ENCODE peak calls at places on chromosomes 13 and 19, in ten cellular contexts. A, M, G, F, U, S, Q, C, B and I are unnamed samples.

GRCh38 chr13:43894438-43894837 is 14.7 kb downstream of the LACC1 start:
- DNase-seq in Q (no peak), G (no peak), M (no peak), S (no peak), A (no peak), C (no peak), B (no peak), F (no peak), U (no peak), I (no peak)

GRCh38 chr19:56253737-56254136 is 18.8 kb upstream of the EDDM13 start:
- DNase-seq in A (no peak), Q (no peak), G (no peak), C (peak), S (no peak), M (peak), U (no peak), F (no peak), B (peak), I (no peak)

GRCh38 chr13:22961835-22962537 is 218.8 kb upstream of the SGCG start:
- DNase-seq in A (no peak), M (no peak), S (no peak), G (no peak), B (no peak), C (no peak), U (no peak), F (no peak), Q (no peak), I (no peak)

GRCh38 chr19:49468746-49469447 is 5.1 kb upstream of the FLT3LG start:
- DNase-seq in G (peak), C (peak), A (peak), F (peak), S (no peak), U (no peak), B (no peak), Q (no peak), M (no peak), I (no peak)

GRCh38 chr13:48319458-48320395 is 16.2 kb downstream of the RB1 start:
- DNase-seq in C (no peak), M (no peak), G (no peak), S (no peak), B (no peak), Q (no peak), F (no peak), U (peak), A (no peak), I (no peak)

GRCh38 chr13:52921194-52921593 is 72.8 kb upstream of the PCDH8 start:
- DNase-seq in G (no peak), U (no peak), Q (no peak), A (no peak), S (no peak), C (no peak), M (no peak), F (no peak), B (no peak), I (no peak)

GRCh38 chr13:41199526-41199925 is 5.2 kb upstream of the KBTBD7 start:
- DNase-seq in Q (no peak), A (no peak), C (no peak), G (no peak), S (no peak), M (no peak), U (no peak), F (no peak), B (no peak), I (no peak)

GRCh38 chr13:30191491-30192100 is 115.8 kb downstream of the KATNAL1 start:
- DNase-seq in G (no peak), A (no peak), Q (no peak), B (no peak), M (peak), U (peak), F (no peak), S (no peak), C (no peak), I (no peak)

GRCh38 chr13:101649490-101650126 is 197.1 kb downstream of the ITGBL1 start:
- DNase-seq in F (no peak), S (no peak), Q (no peak), U (no peak), M (peak), B (peak), A (no peak), C (peak), G (no peak), I (no peak)

GRCh38 chr19:1250374-1251232 is 2.2 kb downstream of the MIDN start:
- DNase-seq in C (peak), A (no peak), B (peak), U (peak), Q (peak), S (peak), G (peak), F (no peak), M (peak), I (peak)

GRCh38 chr19:30091856-30092255 is 149.8 kb downstream of the URI1 start:
- DNase-seq in U (peak), S (no peak), C (no peak), A (no peak), G (no peak), M (no peak), Q (no peak), B (no peak), F (no peak), I (no peak)

GRCh38 chr19:43620061-43621001 is 902 bp upstream of the ZNF428 start:
- DNase-seq in G (no peak), F (no peak), B (no peak), U (no peak), A (no peak), C (no peak), M (no peak), S (no peak), Q (no peak), I (no peak)

GRCh38 chr19:2923510-2923909 is 21.3 kb downstream of the ZNF77 start:
- DNase-seq in Q (no peak), G (no peak), F (no peak), C (peak), A (no peak), M (peak), B (no peak), U (no peak), S (no peak), I (no peak)

GRCh38 chr13:111171629-111172028 is 56.5 kb downstream of the ARHGEF7 start:
- DNase-seq in S (no peak), U (no peak), M (peak), A (no peak), Q (no peak), C (no peak), B (no peak), G (no peak), F (no peak), I (no peak)

GRCh38 chr19:58518261-58519086 is 1.1 kb downstream of the ZBTB45 start:
- DNase-seq in B (no peak), S (no peak), F (no peak), G (no peak), A (no peak), M (no peak), C (no peak), Q (no peak), U (no peak), I (no peak)

GRCh38 chr19:58519355-58520256 is at the start of gene ZBTB45:
- DNase-seq in F (peak), G (peak), B (peak), S (peak), Q (peak), U (peak), A (peak), M (peak), C (peak), I (peak)

GRCh38 chr19:58522709-58523108 is 3.1 kb upstream of the ZBTB45 start:
- DNase-seq in Q (no peak), U (no peak), G (no peak), M (no peak), A (no peak), C (no peak), S (no peak), F (no peak), B (no peak), I (no peak)

GRCh38 chr19:58519087-58519354 is 589 bp downstream of the ZBTB45 start:
- DNase-seq in C (peak), U (no peak), A (peak), Q (peak), G (peak), S (peak), F (peak), M (peak), B (peak), I (peak)

DNA sequence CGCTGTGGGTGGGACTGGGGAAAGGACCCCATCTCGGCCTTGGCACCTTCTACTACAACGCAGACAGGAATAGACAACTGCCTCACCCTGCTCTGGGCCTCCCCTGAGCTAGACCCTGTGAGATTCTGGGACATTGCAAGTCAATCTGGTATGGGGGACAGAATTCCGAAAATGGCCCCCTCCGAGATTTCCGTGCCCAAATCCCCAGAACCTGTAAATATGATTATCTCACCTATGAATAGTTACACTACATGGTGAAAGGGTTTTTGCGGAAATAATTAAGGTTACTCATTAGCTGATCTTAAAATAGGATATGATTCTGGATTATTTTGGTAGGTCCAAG is 618 bp upstream of the ZBTB45 start:
- DNase-seq in A (no peak), B (no peak), U (no peak), M (no peak), F (no peak), C (no peak), G (no peak), S (no peak), Q (no peak), I (no peak)
- TF ChIP-seq CTCF in A (no peak), B (no peak), U (no peak), M (no peak), F (no peak), C (no peak), G (no peak), S (no peak), Q (no peak), I (no peak)

DNA sequence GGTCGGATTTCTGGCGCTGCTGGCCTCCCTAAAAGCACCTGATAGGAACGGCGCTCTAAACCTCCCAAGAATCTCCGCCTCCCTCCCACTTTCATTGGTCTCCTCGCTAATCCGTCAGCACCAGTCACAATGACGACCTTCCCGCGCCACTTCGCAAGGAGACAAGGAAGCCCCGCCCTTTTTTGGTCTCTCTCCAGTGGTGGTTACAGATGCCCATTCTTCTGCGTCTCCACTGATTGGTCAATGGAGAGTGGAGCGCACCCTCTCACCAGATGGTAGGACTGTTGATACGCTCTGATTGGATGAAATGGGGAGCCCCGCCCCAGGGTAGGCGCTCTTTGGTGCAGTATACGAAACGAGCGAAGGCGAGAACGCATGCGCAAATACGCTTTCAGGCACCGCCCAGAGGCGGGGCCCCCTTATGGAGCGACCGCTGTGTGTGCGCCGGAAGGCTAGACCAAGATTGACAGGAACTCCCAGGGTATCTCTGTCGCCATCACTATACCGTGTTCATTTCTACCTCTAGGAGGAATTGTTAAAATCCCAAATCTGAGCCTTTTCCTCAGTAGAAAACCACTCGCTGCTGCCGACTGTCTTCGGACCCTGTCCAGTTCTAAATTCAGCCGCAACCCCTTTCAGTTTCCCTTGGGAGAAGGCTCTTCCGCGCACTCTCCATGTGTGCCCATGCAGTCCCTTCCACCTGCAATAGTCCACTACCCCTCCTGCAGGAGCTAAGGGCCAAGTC is 617 bp upstream of the HNRNPL start:
- DNase-seq in B (peak), M (peak), C (peak), U (peak), G (peak), S (peak), Q (peak), F (peak), A (peak), I (peak)
- TF ChIP-seq CTCF in B (peak), M (peak), C (peak), U (peak), G (no peak), S (no peak), Q (peak), F (no peak), A (peak), I (no peak)

GRCh38 chr13:75691183-75691582 is 55.1 kb downstream of the LMO7 start:
- DNase-seq in A (no peak), Q (no peak), M (peak), C (no peak), U (no peak), G (no peak), B (no peak), F (no peak), S (no peak), I (no peak)

GRCh38 chr13:75685239-75685697 is 49.1 kb downstream of the LMO7 start:
- DNase-seq in U (no peak), F (peak), S (no peak), A (peak), Q (no peak), B (peak), M (peak), G (no peak), C (peak), I (no peak)

GRCh38 chr13:75689686-75690085 is 53.6 kb downstream of the LMO7 start:
- DNase-seq in U (no peak), G (no peak), B (no peak), S (no peak), F (no peak), A (no peak), Q (no peak), C (no peak), M (peak), I (no peak)

GRCh38 chr13:75693227-75693626 is 57.1 kb downstream of the LMO7 start:
- DNase-seq in A (no peak), S (no peak), M (no peak), F (no peak), U (no peak), G (no peak), C (no peak), Q (no peak), B (no peak), I (no peak)

DNA sequence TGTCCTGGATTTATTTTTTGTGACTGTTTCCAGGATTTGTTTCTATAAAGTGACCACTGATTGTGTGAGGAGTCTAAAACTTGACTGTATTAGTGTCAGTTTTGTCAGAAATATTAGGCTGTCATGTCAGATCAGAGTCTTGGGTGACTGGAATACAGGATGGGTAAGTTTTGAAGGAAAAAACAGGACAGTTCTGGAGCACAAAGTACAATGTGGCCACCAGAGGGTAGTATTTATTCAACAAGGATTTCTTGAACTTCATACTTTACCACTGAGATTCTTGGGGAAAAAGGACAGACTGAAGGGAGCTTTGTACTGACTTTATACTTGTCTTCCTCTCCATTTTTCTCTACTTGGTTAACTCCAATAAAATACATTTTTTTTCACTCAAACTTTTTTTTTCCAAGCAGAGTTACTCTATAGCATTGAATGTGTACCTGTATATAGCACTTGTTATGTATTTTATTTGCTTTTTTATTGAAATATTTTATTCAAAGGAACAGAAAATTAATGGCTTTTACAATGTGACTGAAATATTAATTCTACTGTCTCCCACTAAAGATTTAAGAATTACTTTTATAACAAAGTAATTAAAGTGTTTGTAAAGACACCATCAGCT is 51.1 kb downstream of the LMO7 start:
- DNase-seq in G (no peak), Q (no peak), C (peak), U (no peak), F (no peak), A (no peak), M (peak), B (peak), S (peak), I (no peak)
- TF ChIP-seq CTCF in G (peak), Q (peak), C (peak), U (peak), F (peak), A (no peak), M (peak), B (peak), S (peak), I (peak)

GRCh38 chr13:28532226-28533048 is 37.5 kb upstream of the FLT1 start:
- DNase-seq in A (no peak), G (no peak), U (peak), Q (peak), B (no peak), S (peak), C (peak), F (no peak), M (no peak), I (peak)

GRCh38 chr13:28531956-28532225 is 37.0 kb upstream of the FLT1 start:
- DNase-seq in M (no peak), F (no peak), B (no peak), G (no peak), A (no peak), Q (no peak), C (no peak), U (no peak), S (no peak), I (no peak)

GRCh38 chr13:28531195-28531955 is 36.4 kb upstream of the FLT1 start:
- DNase-seq in M (peak), C (peak), Q (peak), A (no peak), B (peak), G (no peak), F (no peak), U (peak), S (peak), I (no peak)

GRCh38 chr13:28529836-28530235 is 34.9 kb upstream of the FLT1 start:
- DNase-seq in S (no peak), G (no peak), U (no peak), A (no peak), C (no peak), F (no peak), Q (no peak), M (no peak), B (no peak), I (no peak)

GRCh38 chr13:28530729-28531194 is 35.8 kb upstream of the FLT1 start:
- DNase-seq in M (no peak), U (no peak), Q (no peak), B (no peak), S (no peak), C (peak), G (no peak), A (no peak), F (no peak), I (no peak)
- TF ChIP-seq CTCF in M (peak), U (no peak), Q (no peak), B (peak), S (no peak), C (peak), G (no peak), A (no peak), F (no peak), I (no peak)

GRCh38 chr13:24626449-24626848 is 53.8 kb upstream of the ATP12A start:
- DNase-seq in Q (no peak), G (no peak), B (no peak), C (no peak), A (no peak), U (no peak), F (no peak), S (no peak), M (no peak), I (no peak)

GRCh38 chr13:24625870-24626419 is 54.3 kb upstream of the ATP12A start:
- DNase-seq in G (no peak), Q (no peak), F (no peak), C (no peak), B (no peak), U (no peak), S (no peak), M (no peak), A (no peak), I (no peak)

GRCh38 chr13:24625324-24625723 is 54.9 kb upstream of the ATP12A start:
- DNase-seq in G (no peak), S (no peak), F (no peak), C (peak), Q (no peak), B (no peak), M (no peak), A (no peak), U (no peak), I (no peak)

GRCh38 chr13:24627864-24628418 is 52.3 kb upstream of the ATP12A start:
- DNase-seq in B (no peak), C (no peak), U (no peak), S (no peak), M (no peak), Q (no peak), F (no peak), A (no peak), G (no peak), I (no peak)

DNA sequence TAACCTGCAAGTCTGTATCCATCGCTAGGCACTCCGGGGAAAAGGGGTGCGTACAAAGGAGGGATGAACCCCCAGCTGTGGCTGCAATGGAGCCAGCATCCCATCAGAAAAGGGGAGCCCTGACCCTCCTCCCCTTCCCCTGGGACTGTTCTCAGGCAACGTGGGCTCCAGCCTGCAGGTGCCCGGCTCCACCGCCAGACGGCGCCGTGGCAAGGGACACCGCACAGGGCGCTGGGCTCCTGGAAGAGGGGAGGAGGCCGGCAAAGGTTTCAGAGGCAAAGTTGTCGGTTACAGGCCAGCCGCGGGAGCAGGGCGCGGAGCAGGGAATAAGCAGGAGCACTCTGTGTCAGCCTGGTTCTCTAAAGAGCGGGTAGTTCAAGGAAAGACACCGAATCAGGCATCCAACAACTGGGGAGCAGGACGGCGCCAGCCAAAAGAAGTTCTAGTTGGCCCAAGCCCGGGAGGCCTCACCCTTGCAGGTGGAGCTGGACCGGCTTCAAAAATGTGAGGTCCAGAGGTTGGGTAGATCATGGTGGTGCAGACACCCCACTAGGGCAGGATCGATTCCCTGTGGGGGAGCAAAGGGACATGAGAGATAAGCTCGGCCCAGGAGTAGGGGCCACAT is 53.0 kb upstream of the ATP12A start:
- DNase-seq in F (peak), S (peak), Q (peak), B (no peak), U (peak), A (no peak), C (peak), G (no peak), M (no peak), I (peak)
- TF ChIP-seq CTCF in F (peak), S (peak), Q (peak), B (peak), U (peak), A (no peak), C (peak), G (peak), M (peak), I (peak)

GRCh38 chr19:13155472-13156284 is 5.5 kb downstream of the IER2 start:
- DNase-seq in S (peak), G (peak), M (peak), U (peak), A (peak), C (peak), B (peak), F (peak), Q (peak), I (peak)
- TF ChIP-seq CTCF in S (no peak), G (no peak), M (no peak), U (no peak), A (no peak), C (no peak), B (no peak), F (no peak), Q (no peak), I (no peak)